ENCODE peak calls at places on chromosome 10, in five cellular contexts. Y is tibial nerve, Z is endothelial cell of umbilical vein, K is transverse colon, O is NB4. G is an unnamed sample.

GRCh38 chr10:44952779-44953231 is 6.8 kb upstream of the RASSF4 start:
- DNase-seq in Y (no peak), Z (no peak), K (no peak), O (no peak), G (no peak)

GRCh38 chr10:12638103-12638502 is 288.8 kb downstream of the CAMK1D start:
- DNase-seq in Y (no peak), Z (no peak), K (peak; percentile 85), O (peak; percentile 0), G (peak; percentile 49)

GRCh38 chr10:34548466-34548865 is 266.6 kb downstream of the PARD3 start:
- DNase-seq in Y (no peak), Z (no peak), K (no peak), O (no peak), G (no peak)

GRCh38 chr10:95260397-95260881 is 30.4 kb downstream of the PDLIM1 start:
- DNase-seq in Y (no peak), Z (peak; percentile 37), K (no peak), O (no peak), G (peak; percentile 40)

GRCh38 chr10:124224331-124225028 is 131.1 kb upstream of the CHST15 start:
- DNase-seq in Y (no peak), Z (no peak), K (no peak), O (no peak), G (peak; percentile 29)

GRCh38 chr10:71766717-71767419 is 6.5 kb downstream of the VSIR start:
- DNase-seq in Y (peak; percentile 71), Z (peak; percentile 54), K (peak; percentile 93), O (peak; percentile 33), G (peak; percentile 47)

GRCh38 chr10:119517235-119518141 is 25.0 kb downstream of the RGS10 start:
- DNase-seq in Y (peak; percentile 40), Z (no peak), K (peak; percentile 59), O (peak; percentile 86), G (peak; percentile 19)

GRCh38 chr10:78653555-78653954 is 415.2 kb upstream of the ZMIZ1 start:
- DNase-seq in Y (no peak), Z (no peak), K (no peak), O (no peak), G (no peak)

GRCh38 chr10:33487014-33487776 is 152.7 kb upstream of the NRP1 start:
- DNase-seq in Y (no peak), Z (no peak), K (no peak), O (peak; percentile 0), G (no peak)

GRCh38 chr10:33939892-33940291 is 605.4 kb upstream of the NRP1 start:
- DNase-seq in Y (no peak), Z (no peak), K (no peak), O (no peak), G (no peak)

GRCh38 chr10:110151871-110152270 is 55.5 kb upstream of the MXI1 start:
- DNase-seq in Y (no peak), Z (no peak), K (no peak), O (no peak), G (no peak)

GRCh38 chr10:13521021-13521420 is 7.8 kb downstream of the BEND7 start:
- DNase-seq in Y (no peak), Z (no peak), K (no peak), O (no peak), G (no peak)

GRCh38 chr10:119139464-119140067 is 25.9 kb downstream of the SFXN4 start:
- DNase-seq in Y (peak; percentile 20), Z (peak; percentile 37), K (no peak), O (peak; percentile 79), G (no peak)

GRCh38 chr10:72173635-72174296 is 42.0 kb upstream of the ANAPC16 start:
- DNase-seq in Y (no peak), Z (no peak), K (no peak), O (peak; percentile 22), G (no peak)

GRCh38 chr10:62735464-62736188 is 68.9 kb upstream of the ADO start:
- DNase-seq in Y (no peak), Z (no peak), K (no peak), O (peak; percentile 68), G (no peak)

GRCh38 chr10:24872790-24873182 is 79.6 kb downstream of the PRTFDC1 start:
- DNase-seq in Y (no peak), Z (no peak), K (no peak), O (no peak), G (no peak)

GRCh38 chr10:24872049-24872789 is 80.2 kb downstream of the PRTFDC1 start:
- DNase-seq in Y (no peak), Z (no peak), K (no peak), O (no peak), G (no peak)

GRCh38 chr10:24871501-24871900 is 80.9 kb downstream of the PRTFDC1 start:
- DNase-seq in Y (no peak), Z (no peak), K (no peak), O (no peak), G (no peak)

GRCh38 chr10:24869354-24870016 is 82.9 kb downstream of the PRTFDC1 start:
- DNase-seq in Y (no peak), Z (peak; percentile 45), K (no peak), O (no peak), G (no peak)

GRCh38 chr10:24871006-24871405 is 81.4 kb downstream of the PRTFDC1 start:
- DNase-seq in Y (no peak), Z (no peak), K (no peak), O (no peak), G (no peak)
- H3K4me3 ChIP-seq in Y (no peak overlapping the region), Z (no peak overlapping the region), K (no peak overlapping the region), O (no peak overlapping the region), G (no peak overlapping the region)

GRCh38 chr10:16699435-16699834 is 117.8 kb downstream of the RSU1 start:
- DNase-seq in Y (no peak), Z (no peak), K (no peak), O (no peak), G (no peak)
- TF ChIP-seq POLR2A in Y (no peak), Z (no peak), K (no peak), O (no peak), G (no peak)

DNA sequence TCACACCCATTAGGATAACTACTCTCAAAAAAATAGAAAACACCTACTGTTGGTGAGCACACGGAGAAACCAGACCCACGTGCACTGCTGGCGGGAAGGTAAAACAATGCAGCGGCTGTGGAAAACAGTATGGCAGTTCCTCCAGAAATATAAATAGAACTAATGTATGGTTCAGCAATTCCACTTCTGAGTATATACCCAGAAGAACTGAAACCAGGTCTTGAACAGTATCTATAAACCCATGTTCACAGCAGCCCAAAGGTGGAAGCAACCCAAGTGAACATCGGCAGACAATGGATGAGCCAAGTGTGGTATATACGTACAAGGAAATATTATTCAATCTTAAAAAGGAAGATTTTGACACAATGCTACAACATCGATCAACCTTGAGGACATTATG is 164.7 kb downstream of the ZMYND11 start:
- DNase-seq in Y (no peak), Z (no peak), K (no peak), O (no peak), G (no peak)
- H3K4me3 ChIP-seq in Y (no peak overlapping the region), Z (no peak overlapping the region), K (no peak overlapping the region), O (no peak overlapping the region), G (no peak overlapping the region)

DNA sequence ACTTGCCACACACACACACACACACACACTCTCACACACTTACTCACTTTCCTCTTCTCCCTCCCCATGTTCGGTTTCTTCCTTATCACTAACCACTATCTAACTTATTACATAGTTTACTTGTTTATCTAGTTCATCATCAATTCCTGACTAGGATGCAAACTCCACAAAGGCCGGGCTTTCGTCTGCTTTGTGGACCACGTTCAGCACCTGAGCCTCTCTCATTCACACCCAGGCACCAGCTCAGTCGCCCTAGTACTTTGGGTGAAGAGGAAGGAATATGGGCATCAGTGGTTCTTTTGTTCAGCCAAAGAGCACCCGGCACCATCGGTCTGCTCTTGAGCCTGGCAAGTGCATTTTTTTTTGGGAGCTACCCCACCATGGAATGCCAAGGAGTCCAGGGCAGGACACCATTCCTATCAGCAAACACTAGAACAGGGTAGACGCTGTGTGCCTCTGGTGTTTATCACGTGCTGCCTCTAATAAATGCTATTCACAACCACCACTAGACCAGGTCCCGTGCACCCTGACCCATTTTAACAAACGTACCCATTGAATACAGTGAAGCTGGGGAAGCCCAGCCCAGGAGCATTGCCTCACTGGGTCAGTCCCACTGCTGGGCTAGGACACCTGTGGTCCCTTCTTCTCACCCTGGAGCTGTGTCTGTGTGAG is 2.2 kb downstream of the C10orf67 start:
- DNase-seq in Y (no peak), Z (no peak), K (no peak), O (no peak), G (no peak)
- TF ChIP-seq POLR2A in Y (no peak), Z (no peak), K (no peak), O (no peak), G (no peak)

GRCh38 chr10:58662314-58662713 is 149.6 kb downstream of the BICC1 start:
- DNase-seq in Y (peak; percentile 47), Z (no peak), K (no peak), O (peak; percentile 9), G (no peak)

GRCh38 chr10:58660577-58661255 is 148.0 kb downstream of the BICC1 start:
- DNase-seq in Y (no peak), Z (no peak), K (no peak), O (no peak), G (no peak)

GRCh38 chr10:58665361-58665760 is 152.7 kb downstream of the BICC1 start:
- DNase-seq in Y (no peak), Z (no peak), K (no peak), O (no peak), G (no peak)

GRCh38 chr10:58661902-58662301 is 149.2 kb downstream of the BICC1 start:
- DNase-seq in Y (no peak), Z (no peak), K (no peak), O (no peak), G (no peak)

GRCh38 chr10:58661336-58661735 is 148.7 kb downstream of the BICC1 start:
- DNase-seq in Y (no peak), Z (no peak), K (no peak), O (no peak), G (no peak)
- H3K4me3 ChIP-seq in Y (no peak overlapping the region), Z (no peak overlapping the region), K (no peak overlapping the region), O (no peak overlapping the region), G (no peak overlapping the region)

DNA sequence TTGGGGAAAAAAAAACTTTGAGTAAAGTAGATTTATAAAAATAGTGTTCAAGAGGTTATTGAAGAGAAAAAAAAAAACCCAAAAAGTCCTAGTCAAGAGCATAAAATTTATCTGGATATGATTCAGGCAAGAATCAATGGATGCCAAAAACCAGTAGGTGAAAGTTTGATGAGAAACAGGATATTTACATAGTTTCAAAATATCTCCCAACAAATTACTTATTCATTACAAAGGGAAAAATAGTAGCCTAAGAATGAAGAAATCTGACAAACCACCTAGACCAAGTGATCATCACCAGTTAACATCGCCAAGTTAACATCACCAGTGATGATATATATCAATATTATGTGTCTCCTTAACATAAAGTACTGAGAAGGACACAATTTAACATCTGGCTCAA is 85.2 kb downstream of the RNLS start:
- DNase-seq in Y (no peak), Z (no peak), K (no peak), O (no peak), G (no peak)
- TF ChIP-seq POLR2A in Y (no peak), Z (no peak), K (no peak), O (no peak), G (no peak)